ENCODE peak calls at places on chromosomes 13 and 19, in seven cellular contexts. One of them, this sample, is unnamed.

GRCh38 chr19:50490991-50491472 is 14.4 kb upstream of the GARIN5A start:
- DNase-seq in endothelial cell: no peak
- DNase-seq in glutamatergic neuron: no peak
- DNase-seq in HS-5: no peak
- DNase-seq in foreskin fibroblast: no peak
- DNase-seq in AG09309: no peak
- DNase-seq in neural crest cell: no peak
- DNase-seq in this sample: no peak

GRCh38 chr13:103002279-103002678 is 63.9 kb downstream of the SLC10A2 start:
- DNase-seq in AG09309: no peak
- DNase-seq in endothelial cell: no peak
- DNase-seq in glutamatergic neuron: no peak
- DNase-seq in foreskin fibroblast: no peak
- DNase-seq in HS-5: no peak
- DNase-seq in neural crest cell: no peak
- DNase-seq in this sample: peak; percentile 3

GRCh38 chr19:47419037-47419783 is at the start of gene MEIS3:
- DNase-seq in AG09309: no peak
- DNase-seq in HS-5: no peak
- DNase-seq in glutamatergic neuron: peak; percentile 42
- DNase-seq in foreskin fibroblast: no peak
- DNase-seq in neural crest cell: no peak
- DNase-seq in endothelial cell: no peak
- DNase-seq in this sample: no peak

GRCh38 chr19:47644743-47645499 is 36.0 kb downstream of the BICRA start:
- DNase-seq in HS-5: no peak
- DNase-seq in endothelial cell: no peak
- DNase-seq in glutamatergic neuron: no peak
- DNase-seq in foreskin fibroblast: no peak
- DNase-seq in neural crest cell: no peak
- DNase-seq in AG09309: no peak
- DNase-seq in this sample: no peak

GRCh38 chr19:30549151-30549550 is 177.0 kb downstream of the ZNF536 start:
- DNase-seq in endothelial cell: no peak
- DNase-seq in AG09309: no peak
- DNase-seq in glutamatergic neuron: no peak
- DNase-seq in HS-5: no peak
- DNase-seq in neural crest cell: no peak
- DNase-seq in foreskin fibroblast: no peak
- DNase-seq in this sample: no peak

GRCh38 chr19:45598267-45599011 is 3.6 kb downstream of the GPR4 start:
- DNase-seq in glutamatergic neuron: no peak
- DNase-seq in HS-5: no peak
- DNase-seq in foreskin fibroblast: no peak
- DNase-seq in endothelial cell: peak; percentile 35
- DNase-seq in neural crest cell: no peak
- DNase-seq in AG09309: no peak
- DNase-seq in this sample: no peak

GRCh38 chr13:46908511-46908910 is 11.7 kb upstream of the HTR2A start:
- DNase-seq in neural crest cell: no peak
- DNase-seq in foreskin fibroblast: peak; percentile 12
- DNase-seq in glutamatergic neuron: no peak
- DNase-seq in HS-5: no peak
- DNase-seq in AG09309: peak; percentile 96
- DNase-seq in endothelial cell: no peak
- DNase-seq in this sample: no peak

GRCh38 chr19:14300281-14300680 is 81.0 kb upstream of the ADGRE5 start:
- DNase-seq in foreskin fibroblast: no peak
- DNase-seq in glutamatergic neuron: no peak
- DNase-seq in AG09309: no peak
- DNase-seq in neural crest cell: no peak
- DNase-seq in HS-5: no peak
- DNase-seq in endothelial cell: no peak
- DNase-seq in this sample: no peak

GRCh38 chr13:27923794-27924528 is 4.2 kb downstream of the PDX1 start:
- DNase-seq in endothelial cell: no peak
- DNase-seq in glutamatergic neuron: peak; percentile 54
- DNase-seq in neural crest cell: no peak
- DNase-seq in foreskin fibroblast: no peak
- DNase-seq in HS-5: no peak
- DNase-seq in AG09309: no peak
- DNase-seq in this sample: no peak

GRCh38 chr19:35665157-35665556 is 1.2 kb upstream of the UPK1A start:
- DNase-seq in foreskin fibroblast: no peak
- DNase-seq in AG09309: no peak
- DNase-seq in glutamatergic neuron: no peak
- DNase-seq in neural crest cell: no peak
- DNase-seq in HS-5: no peak
- DNase-seq in endothelial cell: no peak
- DNase-seq in this sample: no peak

GRCh38 chr13:74132768-74133656 is 1.2 kb downstream of the KLF12 start:
- DNase-seq in endothelial cell: peak; percentile 38
- DNase-seq in AG09309: no peak
- DNase-seq in glutamatergic neuron: peak; percentile 52
- DNase-seq in foreskin fibroblast: no peak
- DNase-seq in neural crest cell: peak; percentile 20
- DNase-seq in HS-5: no peak
- DNase-seq in this sample: no peak

GRCh38 chr19:43634516-43634876 is 5.2 kb downstream of the CADM4 start:
- DNase-seq in neural crest cell: no peak
- DNase-seq in AG09309: no peak
- DNase-seq in HS-5: no peak
- DNase-seq in glutamatergic neuron: no peak
- DNase-seq in foreskin fibroblast: no peak
- DNase-seq in endothelial cell: no peak
- DNase-seq in this sample: no peak

GRCh38 chr19:4067396-4068057 is 828 bp upstream of the ZBTB7A start:
- DNase-seq in foreskin fibroblast: no peak
- DNase-seq in HS-5: no peak
- DNase-seq in glutamatergic neuron: peak; percentile 45
- DNase-seq in neural crest cell: no peak
- DNase-seq in AG09309: no peak
- DNase-seq in endothelial cell: peak; percentile 38
- DNase-seq in this sample: no peak

GRCh38 chr19:3570619-3571018 is 2.1 kb upstream of the HMG20B start:
- DNase-seq in HS-5: no peak
- DNase-seq in AG09309: no peak
- DNase-seq in foreskin fibroblast: no peak
- DNase-seq in glutamatergic neuron: no peak
- DNase-seq in endothelial cell: no peak
- DNase-seq in neural crest cell: no peak
- DNase-seq in this sample: no peak

GRCh38 chr13:42740753-42741152 is 40.6 kb upstream of the FAM216B start:
- DNase-seq in glutamatergic neuron: no peak
- DNase-seq in foreskin fibroblast: no peak
- DNase-seq in HS-5: no peak
- DNase-seq in endothelial cell: no peak
- DNase-seq in neural crest cell: no peak
- DNase-seq in AG09309: no peak
- DNase-seq in this sample: no peak

GRCh38 chr19:35247526-35248309 is 1.1 kb upstream of the LSR start:
- DNase-seq in endothelial cell: peak; percentile 66
- DNase-seq in glutamatergic neuron: peak; percentile 45
- DNase-seq in foreskin fibroblast: no peak
- DNase-seq in AG09309: no peak
- DNase-seq in neural crest cell: no peak
- DNase-seq in HS-5: no peak
- DNase-seq in this sample: peak; percentile 58

GRCh38 chr19:47020992-47021496 is 1.4 kb downstream of the NPAS1 start:
- DNase-seq in neural crest cell: no peak
- DNase-seq in HS-5: no peak
- DNase-seq in endothelial cell: no peak
- DNase-seq in foreskin fibroblast: no peak
- DNase-seq in glutamatergic neuron: peak; percentile 44
- DNase-seq in AG09309: no peak
- DNase-seq in this sample: no peak

GRCh38 chr19:734716-735115 is 16.2 kb upstream of the MISP start:
- DNase-seq in glutamatergic neuron: no peak
- DNase-seq in AG09309: no peak
- DNase-seq in HS-5: no peak
- DNase-seq in neural crest cell: no peak
- DNase-seq in endothelial cell: no peak
- DNase-seq in foreskin fibroblast: no peak
- DNase-seq in this sample: no peak

GRCh38 chr13:62113145-62113544 is 697.5 kb upstream of the PCDH20 start:
- DNase-seq in glutamatergic neuron: no peak
- DNase-seq in neural crest cell: no peak
- DNase-seq in foreskin fibroblast: no peak
- DNase-seq in AG09309: no peak
- DNase-seq in HS-5: no peak
- DNase-seq in endothelial cell: no peak
- DNase-seq in this sample: no peak

GRCh38 chr13:31951215-31951678 is 80.3 kb upstream of the FRY start:
- DNase-seq in glutamatergic neuron: peak; percentile 18
- DNase-seq in foreskin fibroblast: peak; percentile 48
- DNase-seq in HS-5: no peak
- DNase-seq in neural crest cell: no peak
- DNase-seq in endothelial cell: no peak
- DNase-seq in AG09309: no peak
- DNase-seq in this sample: peak; percentile 72

GRCh38 chr13:94323746-94324408 is 155.6 kb downstream of the DCT start:
- DNase-seq in foreskin fibroblast: no peak
- DNase-seq in glutamatergic neuron: no peak
- DNase-seq in endothelial cell: no peak
- DNase-seq in HS-5: no peak
- DNase-seq in AG09309: no peak
- DNase-seq in neural crest cell: no peak
- DNase-seq in this sample: no peak

GRCh38 chr13:44274838-44275237 is 98.8 kb upstream of the SERP2 start:
- DNase-seq in glutamatergic neuron: no peak
- DNase-seq in endothelial cell: no peak
- DNase-seq in AG09309: no peak
- DNase-seq in neural crest cell: no peak
- DNase-seq in foreskin fibroblast: no peak
- DNase-seq in HS-5: no peak
- DNase-seq in this sample: no peak

GRCh38 chr13:32023698-32024097 is 7.9 kb upstream of the FRY start:
- DNase-seq in glutamatergic neuron: no peak
- DNase-seq in endothelial cell: no peak
- DNase-seq in neural crest cell: no peak
- DNase-seq in foreskin fibroblast: no peak
- DNase-seq in AG09309: no peak
- DNase-seq in HS-5: no peak
- DNase-seq in this sample: no peak

GRCh38 chr13:99970761-99971575 is 599 bp downstream of the ZIC5 start:
- DNase-seq in endothelial cell: peak; percentile 26
- DNase-seq in foreskin fibroblast: no peak
- DNase-seq in glutamatergic neuron: no peak
- DNase-seq in HS-5: no peak
- DNase-seq in neural crest cell: no peak
- DNase-seq in AG09309: no peak
- DNase-seq in this sample: no peak

This sample was measured in epithelial cell of prostate.